ENCODE peak calls at places on chromosome 12, in ten cellular contexts. W is astrocyte of the cerebellum, S is fibroblast of pulmonary artery, V is HL-60, L is AG09309, H is DND-41, A is pancreas, T is natural killer cell, C is cardiac muscle cell, B is foreskin keratinocyte. K is an unnamed sample.

GRCh38 chr12:90245396-90245795 is 536.8 kb upstream of the ATP2B1 start:
- DNase-seq in W (no peak), S (no peak), V (no peak), L (no peak), H (no peak), A (no peak), T (no peak), C (no peak), B (no peak), K (no peak)

GRCh38 chr12:113889806-113890581 is 76.1 kb downstream of the RBM19 start:
- DNase-seq in W (no peak), S (no peak), V (no peak), L (peak), H (no peak), A (no peak), T (no peak), C (no peak), B (no peak), K (no peak)

GRCh38 chr12:59179231-59179630 is 258.9 kb upstream of the LRIG3 start:
- DNase-seq in W (no peak), S (no peak), V (no peak), L (no peak), H (no peak), A (no peak), T (no peak), C (no peak), B (peak), K (no peak)

GRCh38 chr12:89907659-89908058 is 199.0 kb upstream of the ATP2B1 start:
- DNase-seq in W (no peak), S (no peak), V (no peak), L (no peak), H (no peak), A (no peak), T (no peak), C (no peak), B (no peak), K (no peak)

GRCh38 chr12:96120359-96121100 is 73.6 kb upstream of the ELK3 start:
- DNase-seq in W (no peak), S (no peak), V (peak), L (no peak), H (no peak), A (no peak), T (peak), C (peak), B (no peak), K (no peak)

GRCh38 chr12:41795910-41796309 is 348.8 kb downstream of the GXYLT1 start:
- DNase-seq in W (no peak), S (no peak), V (no peak), L (no peak), H (no peak), A (no peak), T (no peak), C (no peak), B (no peak), K (no peak)

GRCh38 chr12:45619736-45620135 is 109.8 kb upstream of the ARID2 start:
- DNase-seq in W (no peak), S (no peak), V (no peak), L (no peak), H (no peak), A (no peak), T (no peak), C (no peak), B (no peak), K (no peak)

GRCh38 chr12:14185441-14186192 is 179.9 kb upstream of the ATF7IP start:
- DNase-seq in W (peak), S (peak), V (peak), L (peak), H (peak), A (peak), T (no peak), C (peak), B (peak), K (peak)

GRCh38 chr12:93407963-93408283 is 30.2 kb downstream of the NUDT4 start:
- DNase-seq in W (no peak), S (no peak), V (no peak), L (no peak), H (no peak), A (no peak), T (no peak), C (no peak), B (no peak), K (no peak)

GRCh38 chr12:29282452-29282851 is 98.5 kb downstream of the ERGIC2 start:
- DNase-seq in W (no peak), S (peak), V (no peak), L (no peak), H (no peak), A (no peak), T (no peak), C (peak), B (no peak), K (no peak)

GRCh38 chr12:111636209-111636928 is 37.3 kb upstream of the ATXN2 start:
- DNase-seq in W (peak), S (peak), V (no peak), L (peak), H (no peak), A (peak), T (no peak), C (peak), B (no peak), K (no peak)

GRCh38 chr12:132986885-132987225 is 688 bp downstream of the ZNF26 start:
- DNase-seq in W (no peak), S (peak), V (peak), L (no peak), H (no peak), A (no peak), T (no peak), C (peak), B (no peak), K (no peak)

GRCh38 chr12:47078733-47079364 is 572 bp upstream of the PCED1B start:
- DNase-seq in W (no peak), S (peak), V (no peak), L (no peak), H (no peak), A (peak), T (peak), C (peak), B (no peak), K (peak)

GRCh38 chr12:77167801-77168200 is 102.4 kb upstream of the E2F7 start:
- DNase-seq in W (no peak), S (no peak), V (no peak), L (no peak), H (no peak), A (no peak), T (no peak), C (peak), B (no peak), K (no peak)

GRCh38 chr12:119988440-119988787 is 622 bp upstream of the BICDL1 start:
- DNase-seq in W (no peak), S (peak), V (peak), L (no peak), H (no peak), A (no peak), T (no peak), C (peak), B (peak), K (no peak)
- TF ChIP-seq CTCF in W (peak), S (peak), V (no peak), L (peak), H (peak), A (no peak), T (no peak), C (peak), B (peak), K (peak)

GRCh38 chr12:128643106-128643651 is 180.6 kb downstream of the SLC15A4 start:
- DNase-seq in W (no peak), S (no peak), V (peak), L (no peak), H (no peak), A (no peak), T (no peak), C (no peak), B (no peak), K (no peak)

GRCh38 chr12:128639089-128639488 is 184.7 kb downstream of the SLC15A4 start:
- DNase-seq in W (no peak), S (no peak), V (no peak), L (no peak), H (no peak), A (no peak), T (no peak), C (no peak), B (no peak), K (no peak)

GRCh38 chr12:128644664-128645296 is 179.0 kb downstream of the SLC15A4 start:
- DNase-seq in W (no peak), S (no peak), V (no peak), L (no peak), H (peak), A (peak), T (peak), C (no peak), B (no peak), K (peak)
- TF ChIP-seq CTCF in W (peak), S (no peak), V (peak), L (peak), H (peak), A (peak), T (peak), C (no peak), B (peak), K (peak)

DNA sequence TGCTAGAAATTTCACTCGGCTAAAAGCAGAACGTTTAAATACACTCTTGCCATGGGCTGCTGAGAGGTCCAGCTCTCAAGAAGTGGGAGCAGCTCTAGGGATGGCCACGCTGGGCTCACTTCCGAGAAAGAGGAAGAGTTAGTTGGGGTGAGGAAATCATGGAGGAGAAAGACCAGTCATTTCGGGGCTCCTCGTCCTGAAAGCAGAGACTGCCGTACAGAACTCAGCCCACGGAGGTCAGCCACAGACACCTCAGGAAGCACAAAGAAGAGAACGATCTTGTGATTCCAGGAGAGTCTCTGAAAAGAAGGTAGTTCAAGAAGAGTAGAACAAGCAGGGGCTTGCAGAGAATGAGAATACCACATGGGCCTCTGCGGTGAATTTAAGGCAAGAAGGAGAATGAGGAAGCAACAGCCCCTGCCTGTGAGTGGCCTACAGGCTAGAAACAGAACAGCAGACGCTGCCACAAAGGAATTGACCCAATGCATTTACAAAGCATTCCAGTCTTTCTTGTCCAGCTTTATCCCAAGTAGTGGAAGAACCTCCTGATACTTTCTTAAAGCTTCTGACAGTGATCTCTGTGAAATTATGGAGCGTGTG is 311.9 kb downstream of the CACNA1C start:
- DNase-seq in W (no peak), S (no peak), V (peak), L (no peak), H (no peak), A (no peak), T (no peak), C (no peak), B (no peak), K (no peak)
- TF ChIP-seq CTCF in W (no peak), S (no peak), V (peak), L (no peak), H (no peak), A (no peak), T (no peak), C (no peak), B (no peak), K (no peak)

DNA sequence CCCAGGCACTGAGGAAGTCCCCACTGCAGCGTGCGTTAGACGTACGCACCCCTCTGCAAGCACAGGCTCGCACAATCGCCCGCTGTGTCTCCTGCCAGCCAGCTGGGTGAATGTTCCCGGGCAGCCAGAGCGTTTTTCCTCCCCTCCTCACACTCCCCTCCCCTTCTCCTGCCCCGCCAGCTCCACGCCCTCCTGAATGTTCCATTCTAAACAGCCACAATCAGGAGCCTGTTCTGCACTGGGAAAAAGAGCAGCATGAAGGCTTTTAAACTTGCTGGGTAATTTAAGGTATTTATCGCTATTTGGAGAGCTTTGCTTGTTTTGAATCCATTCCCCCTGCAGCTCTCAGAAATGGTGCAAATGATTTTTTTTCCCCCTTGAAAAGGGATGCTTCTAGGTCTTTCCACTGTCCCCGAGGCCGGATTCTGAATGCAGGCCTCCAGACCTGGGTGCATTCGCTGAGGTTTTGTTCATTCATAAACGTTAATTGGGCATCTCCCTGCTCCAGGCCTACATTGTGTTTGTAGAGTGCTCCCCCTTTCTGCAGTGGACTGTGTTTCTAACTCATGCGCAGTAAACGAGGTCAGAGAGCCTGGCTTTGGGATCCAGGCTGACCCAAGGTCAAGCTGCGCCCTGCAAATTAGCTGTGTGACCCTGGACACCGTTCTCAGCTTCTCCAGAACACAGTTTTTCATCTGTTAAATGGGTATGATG is 212.5 kb downstream of the CHST11 start:
- DNase-seq in W (no peak), S (no peak), V (peak), L (no peak), H (peak), A (peak), T (no peak), C (peak), B (peak), K (no peak)
- TF ChIP-seq CTCF in W (peak), S (no peak), V (no peak), L (peak), H (peak), A (no peak), T (no peak), C (peak), B (peak), K (no peak)

K was measured in activated CD8-positive, alpha-beta T cell treated with anti-CD3 and anti-CD28 coated beads for 36 hours.